ENCODE peak calls at places on chromosomes 5 and 9, in five cellular contexts. X is upper lobe of left lung, H is HepG2, G is K562, D is GM12878. L is an unnamed sample. For H3K27me3, the result is how much of the 10 kb centered on the place peaks cover.

GRCh38 chr5:168734657-168735344 is 155.6 kb upstream of the PANK3 start:
- ATAC-seq in X (peak), G (no peak), D (peak), H (no peak), L (peak)

GRCh38 chr5:129921204-129921603 is 16.9 kb downstream of the CHSY3 start:
- ATAC-seq in X (no peak), G (no peak), H (no peak), D (no peak), L (no peak)

GRCh38 chr9:115210699-115211098 is 92.7 kb upstream of the TNC start:
- ATAC-seq in D (no peak), G (no peak), X (no peak), H (no peak), L (peak)

GRCh38 chr5:76389513-76390154 is 13.5 kb upstream of the IQGAP2 start:
- ATAC-seq in X (no peak), D (no peak), G (no peak), H (peak), L (no peak)

GRCh38 chr9:116576386-116576785 is 110.7 kb upstream of the TRIM32 start:
- ATAC-seq in G (no peak), D (no peak), H (no peak), X (no peak), L (no peak)

GRCh38 chr5:1808466-1808865 is 7.3 kb downstream of the NDUFS6 start:
- ATAC-seq in X (no peak), H (no peak), G (no peak), D (no peak), L (no peak)

GRCh38 chr5:76332102-76332501 is 71.0 kb upstream of the IQGAP2 start:
- ATAC-seq in X (no peak), D (peak), H (peak), G (no peak), L (no peak)

GRCh38 chr9:129473523-129474244 is 147.2 kb downstream of the C9orf50 start:
- ATAC-seq in G (no peak), D (no peak), H (no peak), X (no peak), L (peak)

GRCh38 chr5:141234109-141234508 is 11.0 kb downstream of the PCDHB14 start:
- ATAC-seq in D (no peak), H (no peak), G (no peak), X (no peak), L (no peak)

DNA sequence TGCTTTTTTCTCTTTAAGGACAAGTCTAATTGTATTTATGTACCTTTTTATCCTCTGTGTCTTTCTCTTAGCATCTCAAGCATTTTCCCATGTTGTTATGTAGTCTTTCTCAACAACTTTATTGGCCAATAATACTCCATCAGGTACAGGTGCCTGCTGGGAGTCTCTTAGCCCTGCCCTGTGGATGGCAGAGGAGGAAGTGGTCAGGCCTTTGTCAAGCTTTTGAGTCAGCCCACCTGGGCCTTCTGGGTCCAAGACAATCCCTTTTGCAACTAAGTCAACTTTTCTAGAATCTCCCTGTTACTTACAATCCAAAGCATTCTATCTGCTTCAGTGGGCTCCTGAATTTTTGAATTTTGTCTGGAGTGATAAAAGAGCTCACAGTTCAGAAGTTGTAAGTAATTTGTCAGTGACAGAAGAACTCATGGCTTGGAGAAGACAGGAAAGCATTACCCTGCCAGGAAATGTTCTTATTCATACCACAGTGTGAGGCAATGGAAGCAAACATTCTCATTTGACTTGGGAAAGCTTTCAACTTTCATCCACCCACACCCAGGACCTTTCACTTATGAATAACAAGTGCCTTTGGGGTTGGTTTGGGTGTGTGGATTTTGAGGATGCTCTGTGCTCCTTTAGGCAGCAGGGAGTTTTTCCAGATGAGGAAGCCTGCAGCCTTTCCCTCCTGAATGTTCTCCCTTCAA is 200.0 kb upstream of the S1PR3 start:
- ATAC-seq in D (no peak), G (no peak), X (no peak), H (no peak), L (peak)
- TF ChIP-seq EP300 in D (no peak), G (no peak), X (peak), H (no peak), L (no peak)

GRCh38 chr5:179828756-179829421 is 8.2 kb downstream of the SQSTM1 start:
- ATAC-seq in G (no peak), D (no peak), X (no peak), H (no peak), L (no peak)
- H3K27me3 ChIP-seq in G (under half), D (under half), X (under half), H (under half), L (under half)

GRCh38 chr5:68710514-68710913 is 383.3 kb upstream of the SLC30A5 start:
- ATAC-seq in X (no peak), D (peak), H (no peak), G (no peak), L (no peak)

GRCh38 chr5:68708842-68709170 is 385.0 kb upstream of the SLC30A5 start:
- ATAC-seq in D (no peak), H (no peak), G (no peak), X (no peak), L (no peak)

GRCh38 chr5:68714810-68715209 is 379.0 kb upstream of the SLC30A5 start:
- ATAC-seq in H (no peak), X (no peak), D (no peak), G (no peak), L (no peak)

GRCh38 chr5:68709229-68709628 is 384.6 kb upstream of the SLC30A5 start:
- ATAC-seq in X (no peak), H (no peak), D (no peak), G (no peak), L (no peak)

GRCh38 chr5:68711311-68712200 is 382.3 kb upstream of the SLC30A5 start:
- ATAC-seq in X (peak), H (no peak), G (no peak), D (peak), L (no peak)
- H3K4me3 ChIP-seq in X (no peak), H (no peak), G (no peak), D (peak), L (no peak)

GRCh38 chr5:96257904-96258303 is 175.1 kb downstream of the PCSK1 start:
- ATAC-seq in D (peak), X (no peak), G (no peak), H (no peak), L (no peak)
- TF ChIP-seq EP300 in D (no peak), X (no peak), G (no peak), H (no peak), L (no peak)

GRCh38 chr9:136552117-136552685 is 6.4 kb upstream of the NOTCH1 start:
- ATAC-seq in D (peak), X (no peak), H (no peak), G (peak), L (peak)
- H3K27me3 ChIP-seq in D (under half), X (under half), H (under half), G (under half), L (under half)

DNA sequence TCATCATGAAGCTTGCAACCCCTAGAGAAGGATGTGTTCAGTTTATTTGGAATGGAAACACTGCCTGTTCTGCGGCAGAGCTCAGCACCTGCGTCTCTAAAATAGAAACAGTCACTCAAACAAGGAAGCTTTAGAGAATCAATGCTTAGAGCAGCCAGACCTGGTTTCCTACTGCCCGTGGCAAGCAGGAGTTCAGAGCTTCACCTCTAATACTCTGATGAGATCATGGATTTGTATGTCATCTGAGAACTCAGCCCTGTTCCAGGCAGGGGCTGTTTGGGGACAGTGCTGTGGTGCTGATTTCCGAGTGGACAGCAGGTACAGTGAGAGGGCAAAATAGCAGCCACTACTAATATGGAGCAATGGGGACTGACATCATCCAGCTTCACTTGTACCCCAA is 236.0 kb upstream of the IRX1 start:
- ATAC-seq in G (no peak), H (no peak), D (no peak), X (no peak), L (no peak)
- H3K4me3 ChIP-seq in G (no peak), H (no peak), D (no peak), X (no peak), L (no peak)

GRCh38 chr5:5629579-5629978 is 207.1 kb downstream of the ICE1 start:
- ATAC-seq in D (no peak), H (no peak), X (no peak), G (no peak), L (no peak)
- TF ChIP-seq EP300 in D (no peak), H (no peak), X (no peak), G (no peak), L (no peak)

DNA sequence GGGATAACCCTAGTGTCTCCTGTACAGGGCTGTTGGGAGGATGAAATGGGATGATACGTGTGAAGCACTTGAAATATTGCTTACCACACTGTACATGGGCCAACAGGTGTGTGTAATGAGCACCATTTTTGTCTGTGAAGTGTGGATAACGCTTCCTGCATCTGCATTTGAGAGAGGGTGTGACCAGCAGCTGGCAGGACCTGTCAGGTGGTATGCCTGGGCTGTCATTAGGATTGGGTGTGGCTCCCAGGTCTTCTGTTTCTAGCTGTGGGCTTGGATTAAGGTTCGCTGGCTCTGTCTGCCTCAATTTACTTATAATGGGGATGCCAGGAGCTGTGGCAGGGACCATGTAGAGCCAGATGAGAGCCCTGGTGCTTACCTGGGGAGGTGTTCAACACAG is 74.4 kb downstream of the PRRT1B start:
- ATAC-seq in X (no peak), H (no peak), D (no peak), G (no peak), L (no peak)
- H3K27me3 ChIP-seq in X (under half), H (under half), D (under half), G (under half), L (under half)

GRCh38 chr9:5042661-5043178 is 57.6 kb downstream of the JAK2 start:
- ATAC-seq in H (no peak), X (no peak), G (no peak), D (no peak), L (no peak)
- H3K4me3 ChIP-seq in H (no peak), X (no peak), G (no peak), D (no peak), L (no peak)

L was measured in gastroesophageal sphincter.